ENCODE peak calls at places on chromosomes 7 and 10, in ten cellular contexts. M, C, R, S, G, Z, O, T, Q and P are unnamed samples.

GRCh38 chr10:89367529-89367928 is 10.3 kb upstream of the IFIT1B start:
- DNase-seq in Z (no peak), G (no peak), M (no peak), O (no peak), Q (no peak), S (no peak), R (no peak), T (no peak), C (peak), P (no peak)

GRCh38 chr10:86348321-86349210 is 18.0 kb downstream of the GRID1 start:
- DNase-seq in T (no peak), C (no peak), O (no peak), S (no peak), Q (no peak), M (peak), G (no peak), R (no peak), Z (peak), P (no peak)

GRCh38 chr10:127012769-127013152 is 107.5 kb downstream of the DOCK1 start:
- DNase-seq in R (peak), Q (no peak), O (no peak), G (no peak), Z (no peak), T (no peak), M (peak), S (no peak), C (peak), P (no peak)

GRCh38 chr10:132292287-132292971 is 15.3 kb downstream of the STK32C start:
- DNase-seq in G (no peak), R (peak), Z (peak), Q (no peak), O (no peak), C (no peak), M (peak), T (no peak), S (no peak), P (no peak)

GRCh38 chr7:47347986-47348385 is 233.9 kb downstream of the TNS3 start:
- DNase-seq in C (no peak), T (no peak), Q (no peak), R (peak), O (no peak), S (no peak), M (no peak), G (no peak), Z (peak), P (no peak)

GRCh38 chr10:114083040-114083439 is 39.4 kb downstream of the ADRB1 start:
- DNase-seq in Q (no peak), G (no peak), C (no peak), R (no peak), Z (no peak), S (no peak), T (no peak), M (no peak), O (peak), P (no peak)

GRCh38 chr10:317219-317868 is 182.1 kb downstream of the ZMYND11 start:
- DNase-seq in Z (peak), O (no peak), T (no peak), C (peak), R (peak), Q (peak), G (peak), M (peak), S (no peak), P (no peak)

GRCh38 chr7:74480861-74481417 is 27.2 kb downstream of the GTF2IRD1 start:
- DNase-seq in Q (peak), S (peak), M (peak), O (peak), T (no peak), Z (peak), C (peak), R (peak), G (peak), P (no peak)

GRCh38 chr10:100826983-100827818 is 81.8 kb downstream of the PAX2 start:
- DNase-seq in O (peak), G (no peak), M (no peak), T (no peak), Q (no peak), S (no peak), C (peak), R (peak), Z (peak), P (no peak)

GRCh38 chr7:14745076-14745475 is 157.5 kb downstream of the DGKB start:
- DNase-seq in R (no peak), C (no peak), G (no peak), O (no peak), S (no peak), Q (no peak), Z (no peak), T (no peak), M (no peak), P (no peak)

GRCh38 chr7:88337556-88337955 is 30.9 kb upstream of the STEAP4 start:
- DNase-seq in M (no peak), O (no peak), Q (no peak), S (no peak), C (no peak), R (no peak), T (no peak), Z (no peak), G (peak), P (no peak)

GRCh38 chr7:121329460-121330052 is 756 bp downstream of the WNT16 start:
- DNase-seq in R (peak), O (peak), Q (peak), S (no peak), T (no peak), C (no peak), G (no peak), M (no peak), Z (peak), P (peak)

GRCh38 chr7:76515999-76516443 is 5.7 kb downstream of the UPK3B start:
- DNase-seq in G (peak), T (peak), O (no peak), C (peak), R (peak), Z (no peak), S (peak), Q (no peak), M (peak), P (peak)

GRCh38 chr10:84177541-84178386 is 4.2 kb downstream of the GPR15LG start:
- DNase-seq in C (no peak), Z (peak), S (no peak), O (no peak), M (peak), G (no peak), T (no peak), Q (no peak), R (no peak), P (peak)

GRCh38 chr10:100510533-100511308 is 8.9 kb downstream of the SEC31B start:
- DNase-seq in Q (no peak), S (no peak), O (no peak), G (peak), R (no peak), M (no peak), C (peak), T (no peak), Z (no peak), P (peak)

GRCh38 chr10:97163646-97164535 is 21.9 kb downstream of the SLIT1 start:
- DNase-seq in R (no peak), C (no peak), Z (peak), T (no peak), S (no peak), G (no peak), Q (no peak), M (no peak), O (no peak), P (no peak)

GRCh38 chr10:23016636-23017035 is 78.7 kb upstream of the MSRB2 start:
- DNase-seq in M (no peak), Z (no peak), T (no peak), C (no peak), Q (no peak), R (no peak), O (no peak), S (no peak), G (no peak), P (no peak)

GRCh38 chr10:74981831-74982633 is 129.4 kb upstream of the SAMD8 start:
- DNase-seq in R (no peak), G (no peak), O (no peak), S (no peak), Z (no peak), Q (no peak), C (peak), T (no peak), M (no peak), P (no peak)

GRCh38 chr10:1923586-1923985 is 186.3 kb upstream of the ADARB2 start:
- DNase-seq in M (no peak), C (no peak), Z (no peak), R (no peak), S (no peak), G (no peak), Q (no peak), O (no peak), T (no peak), P (no peak)

GRCh38 chr10:77350711-77351119 is 286.9 kb downstream of the KCNMA1 start:
- DNase-seq in Q (peak), S (peak), Z (no peak), C (peak), T (peak), O (peak), G (peak), R (no peak), M (no peak), P (no peak)

GRCh38 chr7:141071260-141071854 is 2.5 kb upstream of the TMEM178B start:
- DNase-seq in M (peak), C (peak), R (peak), S (no peak), Z (no peak), G (no peak), O (peak), T (peak), Q (peak), P (no peak)

GRCh38 chr10:132122939-132123445 is 57.2 kb downstream of the JAKMIP3 start:
- DNase-seq in O (no peak), T (no peak), R (no peak), G (no peak), S (no peak), C (no peak), Q (no peak), M (no peak), Z (peak), P (no peak)

GRCh38 chr10:77164616-77165311 is 472.8 kb downstream of the KCNMA1 start:
- DNase-seq in O (no peak), C (no peak), Q (no peak), Z (no peak), G (peak), M (no peak), T (no peak), S (no peak), R (no peak), P (no peak)

DNA sequence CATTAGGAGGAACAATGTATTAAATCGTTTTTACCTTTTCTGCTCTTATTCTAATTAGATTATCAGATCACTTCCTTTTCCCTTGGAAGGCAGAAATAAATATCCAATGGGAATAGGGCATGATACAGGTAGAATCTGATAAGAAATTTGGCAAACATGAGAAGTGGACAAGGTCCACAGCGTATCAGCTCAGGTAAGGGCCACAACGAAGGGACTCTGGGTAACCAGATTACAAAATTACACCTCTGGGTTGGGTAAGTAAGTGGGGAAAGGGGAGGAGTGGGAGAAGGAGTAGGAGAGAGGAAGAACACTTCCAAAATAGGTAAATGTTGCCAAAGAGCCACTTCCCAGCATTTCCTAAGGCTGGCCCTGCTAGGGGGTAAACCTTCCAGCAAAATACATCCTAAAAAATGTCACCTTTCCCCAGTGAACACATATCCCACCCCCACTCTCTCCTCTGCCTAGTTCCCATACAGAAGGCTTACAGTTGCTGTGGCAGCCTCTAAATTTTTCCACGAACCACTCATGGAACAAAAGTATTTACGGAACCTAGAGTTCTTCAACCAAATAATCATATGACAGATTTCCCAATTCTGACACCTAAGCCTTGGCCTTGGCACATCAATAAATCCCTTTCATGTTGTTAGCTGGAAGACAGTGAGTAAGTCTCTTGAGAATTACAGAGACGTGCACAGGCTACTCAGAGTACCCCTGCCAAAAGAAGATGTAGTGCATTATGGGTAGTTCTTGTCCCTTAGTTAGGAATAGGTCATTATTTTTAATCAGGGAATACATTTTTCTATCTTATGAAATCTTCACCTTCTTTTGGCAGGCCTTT is 51.5 kb upstream of the DLX6 start:
- DNase-seq in Z (no peak), Q (no peak), M (no peak), S (no peak), O (no peak), T (no peak), G (no peak), R (no peak), C (no peak), P (no peak)
- TF ChIP-seq POLR2A in Z (no peak), Q (no peak), M (no peak), S (no peak), O (no peak), T (no peak), G (no peak), R (no peak), C (no peak), P (no peak)

GRCh38 chr10:119465085-119465484 is 77.4 kb downstream of the RGS10 start:
- DNase-seq in R (no peak), Z (no peak), C (no peak), G (no peak), T (no peak), Q (no peak), M (no peak), S (no peak), O (no peak), P (no peak)
- H3K27ac ChIP-seq in R (no peak), Z (no peak), C (no peak), G (no peak), T (no peak), Q (no peak), M (no peak), S (no peak), O (no peak), P (no peak)

GRCh38 chr10:17249820-17250219 is 21.8 kb downstream of the VIM start:
- DNase-seq in G (peak), Q (no peak), Z (no peak), C (no peak), O (peak), T (no peak), S (no peak), M (no peak), R (no peak), P (no peak)
- TF ChIP-seq CTCF in G (peak), Q (peak), Z (peak), C (no peak), O (peak), T (peak), S (peak), M (no peak), R (no peak), P (peak)

GRCh38 chr10:31759124-31759798 is 169.4 kb downstream of the ARHGAP12 start:
- DNase-seq in C (peak), G (no peak), S (peak), Z (peak), R (peak), Q (peak), M (peak), O (peak), T (peak), P (peak)
- TF ChIP-seq POLR2A in C (no peak), G (no peak), S (no peak), Z (no peak), R (peak), Q (peak), M (no peak), O (peak), T (no peak), P (peak)

DNA sequence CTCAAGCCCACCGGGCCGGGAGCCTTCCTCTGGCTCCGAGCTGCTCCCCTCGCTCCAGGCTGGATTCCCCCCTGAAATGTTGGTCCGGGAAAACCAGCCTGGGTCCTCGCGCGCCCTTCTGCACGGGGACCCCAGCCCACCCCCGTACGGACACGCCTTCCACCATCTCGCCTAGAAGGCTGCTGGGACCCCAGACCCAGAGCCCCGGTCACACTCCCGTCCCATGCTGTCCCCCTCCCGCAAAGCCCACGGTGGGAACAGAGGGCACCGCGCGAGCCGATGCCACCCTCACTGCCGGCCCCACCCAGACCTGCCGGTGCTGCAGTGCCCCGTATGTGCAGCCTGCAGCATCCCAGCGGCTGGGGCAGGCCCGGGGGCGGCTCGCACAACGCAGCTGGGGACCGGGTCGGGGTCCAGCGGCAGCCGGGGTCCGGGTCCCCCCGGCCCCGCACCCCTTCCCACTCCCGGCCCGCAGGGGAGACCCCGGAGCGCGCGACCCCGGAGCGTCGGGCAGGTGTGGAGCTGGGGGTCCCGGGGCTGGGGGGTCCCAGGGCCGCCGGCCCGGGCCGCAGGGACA is 871 bp downstream of the SPOCK2 start:
- DNase-seq in G (no peak), S (no peak), M (no peak), T (no peak), R (peak), Q (no peak), C (no peak), O (no peak), Z (peak), P (peak)
- H3K27ac ChIP-seq in G (no peak), S (no peak), M (peak), T (no peak), R (peak), Q (peak), C (no peak), O (no peak), Z (peak), P (peak)

GRCh38 chr7:27377988-27378387 is 135.4 kb downstream of the EVX1 start:
- DNase-seq in O (no peak), Q (no peak), Z (no peak), M (no peak), R (no peak), S (no peak), C (no peak), T (no peak), G (no peak), P (no peak)
- TF ChIP-seq CTCF in O (no peak), Q (no peak), Z (no peak), M (no peak), R (no peak), S (no peak), C (no peak), T (peak), G (no peak), P (no peak)

DNA sequence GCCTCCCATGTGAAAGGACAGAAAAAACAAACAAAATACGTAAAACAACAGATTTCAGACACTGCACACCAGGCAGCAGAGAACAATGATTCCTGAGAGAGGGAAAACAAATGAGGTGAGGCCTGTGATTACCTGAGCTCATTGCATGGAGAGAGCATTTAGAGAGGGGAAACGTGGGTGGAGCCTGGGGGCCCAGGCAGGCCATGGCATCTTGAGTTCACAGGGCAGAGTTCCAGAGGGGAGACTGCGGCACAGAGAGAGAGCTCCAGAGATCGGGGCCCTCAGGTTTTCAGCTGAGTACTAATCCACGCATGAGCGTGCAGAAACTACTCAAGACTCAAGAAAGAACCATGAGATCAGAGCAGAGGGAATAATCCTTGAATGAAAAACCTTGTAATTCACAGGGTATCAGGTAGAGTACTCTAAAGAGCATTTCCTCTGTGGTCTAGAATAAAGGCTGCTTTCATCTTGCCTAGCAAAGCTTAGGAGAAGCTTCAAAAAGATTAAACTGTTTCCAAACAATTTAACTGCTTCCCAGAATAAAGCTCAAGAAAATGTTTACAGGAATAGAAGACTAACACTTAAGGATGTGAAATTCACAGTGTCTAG is 46.6 kb upstream of the ARHGAP12 start:
- DNase-seq in G (no peak), M (no peak), S (no peak), Q (no peak), Z (no peak), R (no peak), O (no peak), T (no peak), C (no peak), P (no peak)
- TF ChIP-seq POLR2A in G (no peak), M (no peak), S (no peak), Q (no peak), Z (no peak), R (no peak), O (no peak), T (no peak), C (no peak), P (no peak)

GRCh38 chr10:110355181-110355831 is 50.6 kb upstream of the SMNDC1 start:
- DNase-seq in Q (no peak), G (no peak), T (no peak), R (peak), O (no peak), M (no peak), S (no peak), C (no peak), Z (peak), P (no peak)
- H3K27ac ChIP-seq in Q (no peak), G (no peak), T (no peak), R (peak), O (peak), M (no peak), S (no peak), C (no peak), Z (peak), P (no peak)

GRCh38 chr7:136184719-136185118 is 207.6 kb upstream of the MTPN start:
- DNase-seq in S (no peak), C (no peak), O (no peak), T (no peak), G (no peak), R (no peak), M (no peak), Z (no peak), Q (no peak), P (no peak)

GRCh38 chr7:136179829-136180721 is 202.9 kb upstream of the MTPN start:
- DNase-seq in Z (no peak), S (no peak), T (no peak), O (no peak), R (no peak), G (no peak), M (no peak), Q (no peak), C (no peak), P (no peak)

GRCh38 chr7:136180984-136181383 is 203.8 kb upstream of the MTPN start:
- DNase-seq in C (no peak), S (no peak), T (no peak), M (no peak), O (no peak), R (no peak), Q (no peak), Z (no peak), G (no peak), P (no peak)

GRCh38 chr7:136179154-136179553 is 202.0 kb upstream of the MTPN start:
- DNase-seq in M (no peak), Z (no peak), G (no peak), T (no peak), C (no peak), O (no peak), R (no peak), Q (no peak), S (no peak), P (no peak)

GRCh38 chr7:136183981-136184380 is 206.8 kb upstream of the MTPN start:
- DNase-seq in G (peak), Z (no peak), M (no peak), T (no peak), S (no peak), C (no peak), Q (no peak), R (no peak), O (no peak), P (no peak)
- TF ChIP-seq CTCF in G (peak), Z (no peak), M (no peak), T (peak), S (no peak), C (no peak), Q (no peak), R (no peak), O (no peak), P (no peak)